ENCODE peak calls at places on chromosome 13, in four cellular contexts. One of them, this sample, is unnamed.

GRCh38 chr13:83125791-83126190 is 756.5 kb downstream of the SLITRK1 start:
- DNase-seq in effector memory CD4-positive, alpha-beta T cell: no peak
- DNase-seq in astrocyte of the cerebellum: no peak
- DNase-seq in WERI-Rb-1: no peak
- DNase-seq in this sample: no peak

GRCh38 chr13:108257238-108257637 is 12.3 kb upstream of the TNFSF13B start:
- DNase-seq in astrocyte of the cerebellum: no peak
- DNase-seq in WERI-Rb-1: no peak
- DNase-seq in effector memory CD4-positive, alpha-beta T cell: no peak
- DNase-seq in this sample: no peak

GRCh38 chr13:95660981-95661581 is 15.9 kb upstream of the DNAJC3 start:
- DNase-seq in astrocyte of the cerebellum: no peak
- DNase-seq in WERI-Rb-1: peak; percentile 51
- DNase-seq in effector memory CD4-positive, alpha-beta T cell: no peak
- DNase-seq in this sample: peak; percentile 11

GRCh38 chr13:42894765-42895181 is 97.3 kb downstream of the EPSTI1 start:
- DNase-seq in astrocyte of the cerebellum: peak; percentile 82
- DNase-seq in WERI-Rb-1: no peak
- DNase-seq in effector memory CD4-positive, alpha-beta T cell: no peak
- DNase-seq in this sample: no peak

GRCh38 chr13:110305949-110306339 is 1.0 kb downstream of the COL4A1 start:
- DNase-seq in effector memory CD4-positive, alpha-beta T cell: no peak
- DNase-seq in WERI-Rb-1: peak; percentile 8
- DNase-seq in astrocyte of the cerebellum: no peak
- DNase-seq in this sample: no peak

GRCh38 chr13:105573134-105573533 is 962.3 kb downstream of the EFNB2 start:
- DNase-seq in effector memory CD4-positive, alpha-beta T cell: no peak
- DNase-seq in astrocyte of the cerebellum: no peak
- DNase-seq in WERI-Rb-1: no peak
- DNase-seq in this sample: no peak

GRCh38 chr13:47611664-47612288 is 389.3 kb downstream of the SUCLA2 start:
- DNase-seq in astrocyte of the cerebellum: peak; percentile 36
- DNase-seq in WERI-Rb-1: no peak
- DNase-seq in effector memory CD4-positive, alpha-beta T cell: no peak
- DNase-seq in this sample: no peak

GRCh38 chr13:27975579-27976361 is 6.7 kb upstream of the CDX2 start:
- DNase-seq in astrocyte of the cerebellum: no peak
- DNase-seq in effector memory CD4-positive, alpha-beta T cell: no peak
- DNase-seq in WERI-Rb-1: no peak
- DNase-seq in this sample: no peak

GRCh38 chr13:38386421-38386820 is 36.8 kb downstream of the UFM1 start:
- DNase-seq in astrocyte of the cerebellum: no peak
- DNase-seq in WERI-Rb-1: no peak
- DNase-seq in effector memory CD4-positive, alpha-beta T cell: no peak
- DNase-seq in this sample: no peak

GRCh38 chr13:19864339-19865309 is 1.2 kb upstream of the ZMYM5 start:
- DNase-seq in WERI-Rb-1: peak; percentile 63
- DNase-seq in astrocyte of the cerebellum: no peak
- DNase-seq in effector memory CD4-positive, alpha-beta T cell: peak; percentile 67
- DNase-seq in this sample: peak; percentile 80

GRCh38 chr13:94711561-94712286 is 621 bp downstream of the SOX21 start:
- DNase-seq in WERI-Rb-1: peak; percentile 58
- DNase-seq in effector memory CD4-positive, alpha-beta T cell: no peak
- DNase-seq in astrocyte of the cerebellum: no peak
- DNase-seq in this sample: no peak

GRCh38 chr13:68076046-68076445 is 845.9 kb upstream of the PCDH9 start:
- DNase-seq in astrocyte of the cerebellum: no peak
- DNase-seq in effector memory CD4-positive, alpha-beta T cell: no peak
- DNase-seq in WERI-Rb-1: no peak
- DNase-seq in this sample: no peak

GRCh38 chr13:101988140-101988539 is 413.7 kb downstream of the FGF14 start:
- DNase-seq in WERI-Rb-1: no peak
- DNase-seq in astrocyte of the cerebellum: no peak
- DNase-seq in effector memory CD4-positive, alpha-beta T cell: no peak
- DNase-seq in this sample: no peak

GRCh38 chr13:51623473-51623872 is 39.2 kb downstream of the WDFY2 start:
- DNase-seq in astrocyte of the cerebellum: no peak
- DNase-seq in effector memory CD4-positive, alpha-beta T cell: no peak
- DNase-seq in WERI-Rb-1: no peak
- DNase-seq in this sample: no peak

GRCh38 chr13:51620165-51620983 is 36.1 kb downstream of the WDFY2 start:
- DNase-seq in effector memory CD4-positive, alpha-beta T cell: no peak
- DNase-seq in astrocyte of the cerebellum: no peak
- DNase-seq in WERI-Rb-1: no peak
- DNase-seq in this sample: no peak

GRCh38 chr13:51621597-51621996 is 37.3 kb downstream of the WDFY2 start:
- DNase-seq in effector memory CD4-positive, alpha-beta T cell: no peak
- DNase-seq in astrocyte of the cerebellum: no peak
- DNase-seq in WERI-Rb-1: no peak
- DNase-seq in this sample: no peak

GRCh38 chr13:51618626-51619025 is 34.4 kb downstream of the WDFY2 start:
- DNase-seq in astrocyte of the cerebellum: no peak
- DNase-seq in WERI-Rb-1: no peak
- DNase-seq in effector memory CD4-positive, alpha-beta T cell: no peak
- DNase-seq in this sample: no peak

GRCh38 chr13:51619614-51620013 is 35.4 kb downstream of the WDFY2 start:
- DNase-seq in WERI-Rb-1: no peak
- DNase-seq in astrocyte of the cerebellum: peak; percentile 18
- DNase-seq in effector memory CD4-positive, alpha-beta T cell: no peak
- DNase-seq in this sample: no peak
- H3K4me3 ChIP-seq in WERI-Rb-1: no peak overlapping the region
- H3K4me3 ChIP-seq in astrocyte of the cerebellum: no peak overlapping the region
- H3K4me3 ChIP-seq in effector memory CD4-positive, alpha-beta T cell: no peak overlapping the region
- H3K4me3 ChIP-seq in this sample: no peak overlapping the region

GRCh38 chr13:52009985-52010384 is 1.3 kb downstream of the ATP7B start:
- DNase-seq in astrocyte of the cerebellum: no peak
- DNase-seq in WERI-Rb-1: no peak
- DNase-seq in effector memory CD4-positive, alpha-beta T cell: no peak
- DNase-seq in this sample: no peak
- H3K4me3 ChIP-seq in astrocyte of the cerebellum: no peak overlapping the region
- H3K4me3 ChIP-seq in WERI-Rb-1: no peak overlapping the region
- H3K4me3 ChIP-seq in effector memory CD4-positive, alpha-beta T cell: no peak overlapping the region
- H3K4me3 ChIP-seq in this sample: no peak overlapping the region

DNA sequence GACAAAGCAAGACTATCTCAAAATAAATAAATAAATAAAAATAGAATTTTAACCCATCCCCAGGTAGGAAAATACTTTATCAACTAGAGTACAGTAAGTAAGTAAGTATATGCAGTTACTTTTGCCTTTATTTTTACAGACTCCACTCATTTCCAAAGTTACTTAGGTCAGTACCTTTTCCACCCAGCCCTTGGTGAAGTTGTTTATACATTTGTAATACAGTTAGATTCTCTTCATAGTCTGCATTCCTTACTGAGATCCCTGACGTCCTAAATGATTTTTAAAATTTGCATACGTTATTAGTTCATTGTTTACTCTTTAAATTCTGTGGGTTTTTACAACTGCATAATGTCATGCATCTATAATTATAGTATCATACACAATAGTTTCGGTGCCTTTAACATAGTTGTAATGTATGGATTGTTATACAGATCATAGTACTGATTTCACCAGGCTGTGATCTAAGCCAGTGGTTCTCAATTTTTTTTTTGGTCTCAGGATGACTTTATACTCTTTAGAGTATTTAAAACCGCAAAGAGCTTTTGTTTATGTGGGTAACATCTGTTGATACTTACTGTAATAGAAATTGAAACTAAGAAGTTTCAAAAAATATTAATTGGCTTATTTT is 10.4 kb downstream of the SETDB2 start:
- DNase-seq in WERI-Rb-1: no peak
- DNase-seq in effector memory CD4-positive, alpha-beta T cell: no peak
- DNase-seq in astrocyte of the cerebellum: no peak
- DNase-seq in this sample: no peak
- H3K4me3 ChIP-seq in WERI-Rb-1: no peak overlapping the region
- H3K4me3 ChIP-seq in effector memory CD4-positive, alpha-beta T cell: no peak overlapping the region
- H3K4me3 ChIP-seq in astrocyte of the cerebellum: no peak overlapping the region
- H3K4me3 ChIP-seq in this sample: no peak overlapping the region

GRCh38 chr13:77697208-77698103 is at the start of gene SLAIN1:
- DNase-seq in effector memory CD4-positive, alpha-beta T cell: peak; percentile 84
- DNase-seq in WERI-Rb-1: peak; percentile 72
- DNase-seq in astrocyte of the cerebellum: peak; percentile 26
- DNase-seq in this sample: peak; percentile 90

GRCh38 chr13:77699059-77699680 is 1.7 kb downstream of the SLAIN1 start:
- DNase-seq in astrocyte of the cerebellum: no peak
- DNase-seq in WERI-Rb-1: no peak
- DNase-seq in effector memory CD4-positive, alpha-beta T cell: no peak
- DNase-seq in this sample: no peak

GRCh38 chr13:77698211-77699058 is 948 bp downstream of the SLAIN1 start:
- DNase-seq in WERI-Rb-1: peak; percentile 68
- DNase-seq in effector memory CD4-positive, alpha-beta T cell: peak; percentile 27
- DNase-seq in astrocyte of the cerebellum: no peak
- DNase-seq in this sample: peak; percentile 39

GRCh38 chr13:77696006-77696862 is 1.3 kb upstream of the SLAIN1 start:
- DNase-seq in astrocyte of the cerebellum: no peak
- DNase-seq in effector memory CD4-positive, alpha-beta T cell: peak; percentile 10
- DNase-seq in WERI-Rb-1: no peak
- DNase-seq in this sample: peak; percentile 54

GRCh38 chr13:77696863-77697207 is 652 bp upstream of the SLAIN1 start:
- DNase-seq in astrocyte of the cerebellum: no peak
- DNase-seq in WERI-Rb-1: no peak
- DNase-seq in effector memory CD4-positive, alpha-beta T cell: no peak
- DNase-seq in this sample: no peak
- H3K4me3 ChIP-seq in astrocyte of the cerebellum: peak overlapping the region; percentile 47
- H3K4me3 ChIP-seq in WERI-Rb-1: no peak overlapping the region
- H3K4me3 ChIP-seq in effector memory CD4-positive, alpha-beta T cell: peak overlapping the region; percentile 75
- H3K4me3 ChIP-seq in this sample: peak overlapping the region; percentile 55

GRCh38 chr13:87677334-87678234 is 6.4 kb downstream of the SLITRK5 start:
- DNase-seq in effector memory CD4-positive, alpha-beta T cell: peak; percentile 7
- DNase-seq in astrocyte of the cerebellum: no peak
- DNase-seq in WERI-Rb-1: peak; percentile 66
- DNase-seq in this sample: peak; percentile 6
- H3K4me3 ChIP-seq in effector memory CD4-positive, alpha-beta T cell: peak overlapping the region; percentile 35
- H3K4me3 ChIP-seq in astrocyte of the cerebellum: peak overlapping the region; percentile 55
- H3K4me3 ChIP-seq in WERI-Rb-1: peak overlapping the region; percentile 62
- H3K4me3 ChIP-seq in this sample: peak overlapping the region; percentile 20

GRCh38 chr13:86403213-86403612 is 604.0 kb upstream of the SLITRK6 start:
- DNase-seq in astrocyte of the cerebellum: no peak
- DNase-seq in effector memory CD4-positive, alpha-beta T cell: no peak
- DNase-seq in WERI-Rb-1: no peak
- DNase-seq in this sample: no peak

GRCh38 chr13:86397640-86398039 is 598.4 kb upstream of the SLITRK6 start:
- DNase-seq in astrocyte of the cerebellum: no peak
- DNase-seq in effector memory CD4-positive, alpha-beta T cell: no peak
- DNase-seq in WERI-Rb-1: no peak
- DNase-seq in this sample: no peak

GRCh38 chr13:86399572-86399971 is 600.4 kb upstream of the SLITRK6 start:
- DNase-seq in astrocyte of the cerebellum: no peak
- DNase-seq in WERI-Rb-1: no peak
- DNase-seq in effector memory CD4-positive, alpha-beta T cell: no peak
- DNase-seq in this sample: no peak

GRCh38 chr13:86402500-86402899 is 603.3 kb upstream of the SLITRK6 start:
- DNase-seq in WERI-Rb-1: no peak
- DNase-seq in astrocyte of the cerebellum: no peak
- DNase-seq in effector memory CD4-positive, alpha-beta T cell: no peak
- DNase-seq in this sample: no peak
- H3K4me3 ChIP-seq in WERI-Rb-1: no peak overlapping the region
- H3K4me3 ChIP-seq in astrocyte of the cerebellum: no peak overlapping the region
- H3K4me3 ChIP-seq in effector memory CD4-positive, alpha-beta T cell: no peak overlapping the region
- H3K4me3 ChIP-seq in this sample: no peak overlapping the region

This sample was measured in naive thymus-derived CD4-positive, alpha-beta T cell.